ENCODE peak calls at places on chromosome 5, in five cellular contexts. I is fibroblast of lung, M is pancreas, V is left ventricle myocardium inferior, U is AG10803. G is an unnamed sample.

GRCh38 chr5:17037751-17038150 is 101.7 kb upstream of the MYO10 start:
- DNase-seq in I (peak), M (no peak), V (no peak), U (peak), G (peak)

GRCh38 chr5:60382761-60383160 is 317.2 kb downstream of the DEPDC1B start:
- DNase-seq in V (no peak), U (peak), M (no peak), I (peak), G (peak)

GRCh38 chr5:169064093-169064492 is 236.8 kb downstream of the SLIT3 start:
- DNase-seq in U (peak), I (peak), M (no peak), V (no peak), G (peak)

GRCh38 chr5:107486489-107486888 is 184.2 kb downstream of the EFNA5 start:
- DNase-seq in I (peak), M (no peak), U (no peak), V (no peak), G (peak)

GRCh38 chr5:143453722-143454121 is 50.2 kb upstream of the NR3C1 start:
- DNase-seq in U (no peak), M (no peak), V (no peak), I (no peak), G (no peak)

GRCh38 chr5:179407191-179408175 is 62.2 kb upstream of the ADAMTS2 start:
- DNase-seq in U (peak), M (no peak), I (no peak), V (no peak), G (peak)

GRCh38 chr5:149383399-149383798 is 4.3 kb upstream of the IL17B start:
- DNase-seq in M (no peak), U (peak), I (no peak), V (peak), G (no peak)

GRCh38 chr5:73264626-73265025 is 91.6 kb downstream of the TMEM174 start:
- DNase-seq in U (peak), I (no peak), V (no peak), M (no peak), G (no peak)

GRCh38 chr5:59522201-59522831 is 371.2 kb downstream of the PDE4D start:
- DNase-seq in I (peak), M (no peak), U (no peak), V (no peak), G (no peak)

GRCh38 chr5:175861337-175862130 is 9.8 kb upstream of the CPLX2 start:
- DNase-seq in M (no peak), I (no peak), U (no peak), V (no peak), G (no peak)

GRCh38 chr5:57538341-57538955 is 55.8 kb upstream of the ACTBL2 start:
- DNase-seq in M (no peak), U (peak), I (peak), V (no peak), G (peak)

GRCh38 chr5:103617090-103617489 is 54.5 kb upstream of the NUDT12 start:
- DNase-seq in V (no peak), M (no peak), U (no peak), I (no peak), G (no peak)

GRCh38 chr5:59081693-59082092 is 498.8 kb downstream of the RAB3C start:
- DNase-seq in U (no peak), I (no peak), M (no peak), V (no peak), G (no peak)

GRCh38 chr5:78133423-78133822 is 161.1 kb downstream of the AP3B1 start:
- DNase-seq in V (no peak), M (no peak), I (no peak), U (no peak), G (no peak)

GRCh38 chr5:78132507-78132906 is 162.0 kb downstream of the AP3B1 start:
- DNase-seq in U (no peak), V (no peak), M (no peak), I (no peak), G (no peak)

GRCh38 chr5:78129632-78130031 is 164.9 kb downstream of the AP3B1 start:
- DNase-seq in U (no peak), M (no peak), I (no peak), V (no peak), G (no peak)

DNA sequence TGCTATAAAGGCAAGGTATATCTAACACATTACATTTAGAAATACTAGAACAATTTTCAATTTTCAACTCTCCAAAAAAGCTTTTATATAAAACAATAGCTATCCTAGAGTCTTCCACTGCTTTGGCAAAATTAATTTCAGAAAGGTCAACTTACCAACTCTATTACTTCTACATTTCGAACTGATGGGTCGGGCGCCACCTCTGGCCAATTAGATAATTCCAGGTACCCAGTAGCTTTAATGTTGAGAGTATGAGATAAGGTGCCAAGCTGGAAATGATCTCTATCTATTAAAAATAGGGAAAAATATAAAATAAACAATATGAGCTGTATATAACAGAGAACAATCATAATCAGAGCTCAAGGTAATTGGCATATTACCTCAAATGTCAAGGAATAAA is 166.6 kb downstream of the AP3B1 start:
- DNase-seq in V (no peak), U (no peak), I (no peak), M (no peak), G (peak)
- TF ChIP-seq CTCF in V (no peak), U (peak), I (no peak), M (no peak), G (peak)

GRCh38 chr5:113293068-113293571 is 141.7 kb downstream of the TSSK1B start:
- DNase-seq in M (no peak), V (no peak), I (peak), U (no peak), G (peak)
- H3K4me3 ChIP-seq in M (peak), V (peak), I (peak), U (peak), G (peak)

GRCh38 chr5:74943905-74944304 is 77.7 kb upstream of the FAM169A start:
- DNase-seq in U (no peak), V (no peak), I (no peak), M (no peak), G (no peak)
- TF ChIP-seq CTCF in U (peak), V (no peak), I (no peak), M (no peak), G (no peak)

DNA sequence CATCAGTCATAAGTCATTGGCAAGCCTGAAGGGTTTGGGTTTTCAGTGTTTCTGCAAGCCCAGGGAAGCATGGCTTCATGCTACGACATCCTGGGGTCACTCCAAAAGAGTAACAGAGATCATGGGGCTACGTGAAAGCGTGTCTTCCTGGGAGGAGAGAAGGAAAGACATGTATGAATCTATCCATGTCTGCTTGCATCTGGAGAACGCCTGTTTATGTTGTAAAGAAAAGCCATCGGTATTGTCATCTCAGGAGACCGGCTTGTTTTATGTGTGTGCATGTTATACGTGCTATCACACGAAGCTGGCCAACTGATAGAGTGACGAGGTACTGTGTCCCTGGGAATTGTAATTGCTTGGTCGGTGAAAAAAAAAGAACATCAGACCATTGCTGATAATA is 460 bp upstream of the CDH6 start:
- DNase-seq in M (no peak), U (no peak), V (no peak), I (no peak), G (no peak)
- H3K4me3 ChIP-seq in M (peak), U (no peak), V (peak), I (peak), G (no peak)

DNA sequence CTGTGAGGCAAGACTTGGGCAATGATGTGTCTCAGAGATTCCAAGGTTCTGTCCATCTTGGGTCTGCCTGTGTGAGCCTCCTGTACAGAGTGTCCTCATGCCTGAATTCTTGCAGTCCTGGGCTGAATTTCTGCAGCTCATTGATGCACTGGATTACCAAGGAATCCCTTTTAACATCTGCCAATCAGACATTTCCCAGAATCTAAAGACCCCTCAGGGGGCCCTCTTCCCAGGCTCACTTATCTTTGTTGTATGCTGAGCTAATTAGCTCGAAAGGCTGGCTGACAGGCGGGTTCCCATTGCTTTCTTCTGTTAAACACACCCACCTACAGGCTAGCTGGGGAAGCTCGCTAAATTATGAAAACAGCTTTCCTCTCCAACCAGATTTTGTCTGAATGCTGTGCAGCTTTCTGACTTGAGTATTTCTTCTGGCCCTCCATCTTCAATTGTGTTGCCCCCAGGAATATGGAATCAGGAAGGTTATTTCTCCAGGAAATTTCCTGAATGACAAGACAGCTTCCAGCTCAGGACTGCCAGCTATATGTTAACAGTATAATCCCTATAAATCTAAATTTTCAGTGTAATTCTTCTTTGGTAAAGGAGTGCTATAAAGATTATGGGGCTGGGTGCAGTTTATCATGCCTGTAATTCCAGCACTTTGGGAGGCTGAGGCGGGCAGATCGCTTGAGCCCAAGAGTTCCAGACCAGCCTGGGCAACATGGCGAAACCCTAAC is at the start of gene LIX1:
- DNase-seq in V (no peak), U (peak), M (no peak), I (peak), G (peak)
- TF ChIP-seq CTCF in V (peak), U (peak), M (no peak), I (peak), G (peak)

GRCh38 chr5:137310051-137310730 is 188.9 kb downstream of the SPOCK1 start:
- DNase-seq in V (no peak), I (peak), U (peak), M (no peak), G (peak)
- H3K4me3 ChIP-seq in V (no peak), I (no peak), U (no peak), M (no peak), G (no peak)

DNA sequence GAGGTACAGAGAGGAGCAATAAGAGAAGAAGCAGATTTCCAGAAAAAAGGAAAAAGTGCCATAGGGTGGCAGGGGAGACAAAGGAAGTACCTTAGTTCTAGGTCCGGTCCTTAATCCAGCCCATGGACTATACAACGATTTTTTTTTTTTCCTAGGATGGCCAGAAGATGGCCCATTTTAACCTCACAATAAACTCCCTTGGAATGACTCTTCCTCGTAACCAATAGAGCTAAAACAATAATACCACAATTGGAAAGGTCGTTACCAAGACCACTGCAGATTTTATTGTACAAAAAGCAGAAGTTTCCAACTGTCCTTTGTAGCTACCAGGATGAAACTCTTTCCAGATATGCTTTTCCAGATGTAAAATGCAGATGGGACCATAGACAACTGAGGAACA is 34.4 kb upstream of the SSBP2 start:
- DNase-seq in U (no peak), V (no peak), M (no peak), I (no peak), G (no peak)
- TF ChIP-seq CTCF in U (no peak), V (no peak), M (no peak), I (no peak), G (no peak)

GRCh38 chr5:87784869-87785268 is 372.1 kb upstream of the CCNH start:
- DNase-seq in I (no peak), M (no peak), U (no peak), V (no peak), G (no peak)

GRCh38 chr5:87787640-87788039 is 374.9 kb upstream of the CCNH start:
- DNase-seq in M (no peak), I (no peak), U (no peak), V (no peak), G (no peak)
- H3K4me3 ChIP-seq in M (no peak), I (no peak), U (no peak), V (no peak), G (no peak)

GRCh38 chr5:83726912-83727311 is 6.3 kb upstream of the HAPLN1 start:
- DNase-seq in I (peak), V (no peak), U (peak), M (no peak), G (no peak)

GRCh38 chr5:83729389-83729788 is 8.7 kb upstream of the HAPLN1 start:
- DNase-seq in I (no peak), U (no peak), V (no peak), M (no peak), G (no peak)

DNA sequence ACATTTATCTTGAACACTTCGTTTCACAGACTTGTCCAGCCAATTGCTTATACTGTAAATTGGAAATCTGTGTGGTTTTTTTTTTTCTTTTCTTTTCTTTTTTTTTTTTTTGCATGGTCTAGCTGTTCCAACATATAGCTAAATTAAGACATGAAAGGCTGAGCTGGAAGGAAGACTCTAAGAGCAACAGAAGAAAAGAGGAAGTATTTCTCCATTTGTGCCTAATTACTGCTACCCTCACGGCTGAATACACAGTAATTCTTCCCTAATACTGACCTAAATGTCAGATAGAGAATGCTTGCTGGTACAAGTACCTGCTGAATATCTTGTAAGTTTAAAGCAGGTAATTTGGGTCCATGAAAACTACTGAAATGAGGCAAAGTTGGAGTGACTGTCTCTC is 11.0 kb upstream of the HAPLN1 start:
- DNase-seq in U (no peak), M (no peak), V (no peak), I (no peak), G (no peak)
- TF ChIP-seq CTCF in U (no peak), M (no peak), V (no peak), I (no peak), G (no peak)